ENCODE peak calls at places on chromosomes 12 and 14, in ten cellular contexts. One of them, this sample, is unnamed.
A peak's percentile ranks its signal among the peaks of the same experiment; 100 is the strongest.

GRCh38 chr14:102155150-102155549 is 15.5 kb downstream of the WDR20 start:
- DNase-seq in breast epithelium: no peak
- DNase-seq in AG04450: no peak
- DNase-seq in choroid plexus epithelial cell: peak; percentile 55
- DNase-seq in psoas muscle: no peak
- DNase-seq in MM.1S: no peak
- DNase-seq in astrocyte of the cerebellum: peak; percentile 11
- DNase-seq in hepatocyte: peak; percentile 68
- DNase-seq in A549: no peak
- DNase-seq in CD8-positive, alpha-beta T cell: no peak
- DNase-seq in this sample: no peak

GRCh38 chr14:23539209-23539866 is 12.2 kb downstream of the ZFHX2 start:
- DNase-seq in breast epithelium: no peak
- DNase-seq in AG04450: no peak
- DNase-seq in choroid plexus epithelial cell: peak; percentile 63
- DNase-seq in psoas muscle: no peak
- DNase-seq in MM.1S: peak; percentile 15
- DNase-seq in astrocyte of the cerebellum: no peak
- DNase-seq in hepatocyte: peak; percentile 63
- DNase-seq in A549: peak; percentile 45
- DNase-seq in CD8-positive, alpha-beta T cell: no peak
- DNase-seq in this sample: peak; percentile 49

GRCh38 chr14:59085207-59085739 is 103.2 kb upstream of the DAAM1 start:
- DNase-seq in breast epithelium: no peak
- DNase-seq in AG04450: no peak
- DNase-seq in choroid plexus epithelial cell: no peak
- DNase-seq in psoas muscle: no peak
- DNase-seq in MM.1S: no peak
- DNase-seq in astrocyte of the cerebellum: no peak
- DNase-seq in hepatocyte: no peak
- DNase-seq in A549: no peak
- DNase-seq in CD8-positive, alpha-beta T cell: no peak
- DNase-seq in this sample: no peak

GRCh38 chr14:88507208-88507607 is 47.6 kb downstream of the PTPN21 start:
- DNase-seq in breast epithelium: no peak
- DNase-seq in AG04450: no peak
- DNase-seq in choroid plexus epithelial cell: no peak
- DNase-seq in psoas muscle: no peak
- DNase-seq in MM.1S: no peak
- DNase-seq in astrocyte of the cerebellum: no peak
- DNase-seq in hepatocyte: no peak
- DNase-seq in A549: no peak
- DNase-seq in CD8-positive, alpha-beta T cell: no peak
- DNase-seq in this sample: no peak

GRCh38 chr12:131057722-131058515 is 104.2 kb downstream of the ADGRD1 start:
- DNase-seq in breast epithelium: no peak
- DNase-seq in AG04450: no peak
- DNase-seq in choroid plexus epithelial cell: no peak
- DNase-seq in psoas muscle: peak; percentile 35
- DNase-seq in MM.1S: no peak
- DNase-seq in astrocyte of the cerebellum: no peak
- DNase-seq in hepatocyte: no peak
- DNase-seq in A549: no peak
- DNase-seq in CD8-positive, alpha-beta T cell: no peak
- DNase-seq in this sample: no peak

GRCh38 chr12:87152084-87152483 is 877.1 kb downstream of the C12orf50 start:
- DNase-seq in breast epithelium: no peak
- DNase-seq in AG04450: no peak
- DNase-seq in choroid plexus epithelial cell: no peak
- DNase-seq in psoas muscle: no peak
- DNase-seq in MM.1S: no peak
- DNase-seq in astrocyte of the cerebellum: no peak
- DNase-seq in hepatocyte: no peak
- DNase-seq in A549: no peak
- DNase-seq in CD8-positive, alpha-beta T cell: no peak
- DNase-seq in this sample: no peak

GRCh38 chr12:98325003-98325402 is 190.4 kb upstream of the TMPO start:
- DNase-seq in breast epithelium: no peak
- DNase-seq in AG04450: no peak
- DNase-seq in choroid plexus epithelial cell: no peak
- DNase-seq in psoas muscle: no peak
- DNase-seq in MM.1S: no peak
- DNase-seq in astrocyte of the cerebellum: no peak
- DNase-seq in hepatocyte: no peak
- DNase-seq in A549: no peak
- DNase-seq in CD8-positive, alpha-beta T cell: no peak
- DNase-seq in this sample: no peak

GRCh38 chr12:57610553-57611115 is 601 bp upstream of the ARHGEF25 start:
- DNase-seq in breast epithelium: peak; percentile 44
- DNase-seq in AG04450: no peak
- DNase-seq in choroid plexus epithelial cell: no peak
- DNase-seq in psoas muscle: peak; percentile 62
- DNase-seq in MM.1S: no peak
- DNase-seq in astrocyte of the cerebellum: no peak
- DNase-seq in hepatocyte: no peak
- DNase-seq in A549: no peak
- DNase-seq in CD8-positive, alpha-beta T cell: no peak
- DNase-seq in this sample: no peak

GRCh38 chr14:63745858-63746425 is 18.1 kb upstream of the SGPP1 start:
- DNase-seq in breast epithelium: no peak
- DNase-seq in AG04450: no peak
- DNase-seq in choroid plexus epithelial cell: no peak
- DNase-seq in psoas muscle: no peak
- DNase-seq in MM.1S: peak; percentile 27
- DNase-seq in astrocyte of the cerebellum: no peak
- DNase-seq in hepatocyte: no peak
- DNase-seq in A549: no peak
- DNase-seq in CD8-positive, alpha-beta T cell: no peak
- DNase-seq in this sample: peak; percentile 79

GRCh38 chr12:70052476-70052875 is 190.8 kb upstream of the CNOT2 start:
- DNase-seq in breast epithelium: no peak
- DNase-seq in AG04450: no peak
- DNase-seq in choroid plexus epithelial cell: no peak
- DNase-seq in psoas muscle: no peak
- DNase-seq in MM.1S: no peak
- DNase-seq in astrocyte of the cerebellum: no peak
- DNase-seq in hepatocyte: no peak
- DNase-seq in A549: no peak
- DNase-seq in CD8-positive, alpha-beta T cell: no peak
- DNase-seq in this sample: no peak

GRCh38 chr14:54570651-54571415 is 3.9 kb downstream of the SAMD4A start:
- DNase-seq in breast epithelium: no peak
- DNase-seq in AG04450: peak; percentile 74
- DNase-seq in choroid plexus epithelial cell: peak; percentile 87
- DNase-seq in psoas muscle: no peak
- DNase-seq in MM.1S: no peak
- DNase-seq in astrocyte of the cerebellum: peak; percentile 40
- DNase-seq in hepatocyte: no peak
- DNase-seq in A549: peak; percentile 36
- DNase-seq in CD8-positive, alpha-beta T cell: no peak
- DNase-seq in this sample: no peak
- H3K4me3 ChIP-seq in breast epithelium: peak overlapping the region; percentile 2
- H3K4me3 ChIP-seq in AG04450: peak overlapping the region; percentile 80
- H3K4me3 ChIP-seq in choroid plexus epithelial cell: no peak overlapping the region
- H3K4me3 ChIP-seq in psoas muscle: peak overlapping the region; percentile 5
- H3K4me3 ChIP-seq in MM.1S: no peak overlapping the region
- H3K4me3 ChIP-seq in astrocyte of the cerebellum: peak overlapping the region; percentile 12
- H3K4me3 ChIP-seq in hepatocyte: no peak overlapping the region
- H3K4me3 ChIP-seq in A549: no peak overlapping the region
- H3K4me3 ChIP-seq in CD8-positive, alpha-beta T cell: no peak overlapping the region
- H3K4me3 ChIP-seq in this sample: no peak overlapping the region

DNA sequence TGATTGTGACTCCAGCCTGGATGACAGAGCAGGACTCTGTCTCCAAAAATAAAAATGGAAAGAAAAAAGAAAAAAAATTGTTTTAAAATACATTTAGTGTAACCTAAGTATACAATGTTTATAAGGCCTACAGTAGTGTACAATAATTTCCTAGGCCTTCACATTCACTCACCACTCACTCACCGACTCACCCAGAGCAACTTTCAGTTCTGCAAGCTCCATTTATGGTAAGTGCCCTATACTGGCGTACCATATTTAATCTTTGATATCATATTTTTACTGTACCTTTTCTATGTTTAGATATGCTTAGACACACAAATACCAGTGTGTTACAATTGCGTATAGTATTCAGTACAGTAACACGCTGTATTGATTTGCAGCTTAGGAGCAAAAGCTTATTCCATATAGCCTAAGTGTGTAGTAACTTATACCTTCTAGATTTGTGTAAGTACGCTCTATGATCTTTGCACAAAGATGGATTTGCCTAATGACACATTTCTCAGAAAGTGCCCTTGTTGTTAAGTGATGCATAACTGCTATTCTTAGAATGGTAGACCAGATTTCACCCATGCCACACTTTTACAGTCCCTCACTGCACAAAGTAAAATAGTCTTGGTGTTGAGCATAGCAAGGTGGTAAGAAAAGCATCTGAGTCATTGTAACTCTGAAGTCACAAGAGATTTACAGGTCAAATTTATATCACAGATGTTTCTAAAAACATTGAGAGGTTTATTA is 151.9 kb downstream of the LRRK2 start:
- DNase-seq in breast epithelium: no peak
- DNase-seq in AG04450: no peak
- DNase-seq in choroid plexus epithelial cell: no peak
- DNase-seq in psoas muscle: no peak
- DNase-seq in MM.1S: no peak
- DNase-seq in astrocyte of the cerebellum: no peak
- DNase-seq in hepatocyte: no peak
- DNase-seq in A549: no peak
- DNase-seq in CD8-positive, alpha-beta T cell: no peak
- DNase-seq in this sample: peak; percentile 27
- H3K4me3 ChIP-seq in breast epithelium: no peak overlapping the region
- H3K4me3 ChIP-seq in AG04450: no peak overlapping the region
- H3K4me3 ChIP-seq in choroid plexus epithelial cell: no peak overlapping the region
- H3K4me3 ChIP-seq in psoas muscle: no peak overlapping the region
- H3K4me3 ChIP-seq in MM.1S: no peak overlapping the region
- H3K4me3 ChIP-seq in astrocyte of the cerebellum: no peak overlapping the region
- H3K4me3 ChIP-seq in hepatocyte: no peak overlapping the region
- H3K4me3 ChIP-seq in A549: no peak overlapping the region
- H3K4me3 ChIP-seq in CD8-positive, alpha-beta T cell: no peak overlapping the region
- H3K4me3 ChIP-seq in this sample: no peak overlapping the region

DNA sequence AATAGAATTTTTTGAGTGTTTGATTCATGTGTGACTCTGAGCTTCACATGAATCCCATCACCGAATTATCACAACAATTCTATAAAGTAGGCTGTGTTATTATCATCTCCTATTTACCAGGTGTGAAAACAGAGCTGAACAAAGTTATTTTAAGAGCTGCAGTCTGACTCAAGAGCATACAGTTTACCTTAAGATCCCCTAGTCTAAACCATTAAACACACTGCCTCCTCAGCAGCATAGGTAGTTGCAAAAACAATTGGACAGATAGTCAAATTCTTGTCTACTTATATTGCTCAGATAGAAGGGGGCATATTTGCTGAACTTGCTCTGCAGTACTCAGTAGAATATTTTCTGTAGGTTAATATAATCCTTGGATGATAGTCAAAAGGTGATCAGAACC is 219.8 kb upstream of the ATP2B1 start:
- DNase-seq in breast epithelium: no peak
- DNase-seq in AG04450: no peak
- DNase-seq in choroid plexus epithelial cell: no peak
- DNase-seq in psoas muscle: no peak
- DNase-seq in MM.1S: no peak
- DNase-seq in astrocyte of the cerebellum: no peak
- DNase-seq in hepatocyte: no peak
- DNase-seq in A549: no peak
- DNase-seq in CD8-positive, alpha-beta T cell: no peak
- DNase-seq in this sample: peak; percentile 57
- H3K4me3 ChIP-seq in breast epithelium: no peak overlapping the region
- H3K4me3 ChIP-seq in AG04450: no peak overlapping the region
- H3K4me3 ChIP-seq in choroid plexus epithelial cell: no peak overlapping the region
- H3K4me3 ChIP-seq in psoas muscle: no peak overlapping the region
- H3K4me3 ChIP-seq in MM.1S: no peak overlapping the region
- H3K4me3 ChIP-seq in astrocyte of the cerebellum: no peak overlapping the region
- H3K4me3 ChIP-seq in hepatocyte: no peak overlapping the region
- H3K4me3 ChIP-seq in A549: no peak overlapping the region
- H3K4me3 ChIP-seq in CD8-positive, alpha-beta T cell: no peak overlapping the region
- H3K4me3 ChIP-seq in this sample: peak overlapping the region; percentile 77

GRCh38 chr14:55309154-55309553 is 37.9 kb downstream of the FBXO34 start:
- DNase-seq in breast epithelium: no peak
- DNase-seq in AG04450: no peak
- DNase-seq in choroid plexus epithelial cell: no peak
- DNase-seq in psoas muscle: no peak
- DNase-seq in MM.1S: no peak
- DNase-seq in astrocyte of the cerebellum: no peak
- DNase-seq in hepatocyte: no peak
- DNase-seq in A549: no peak
- DNase-seq in CD8-positive, alpha-beta T cell: no peak
- DNase-seq in this sample: no peak
- H3K4me3 ChIP-seq in breast epithelium: no peak overlapping the region
- H3K4me3 ChIP-seq in AG04450: no peak overlapping the region
- H3K4me3 ChIP-seq in choroid plexus epithelial cell: no peak overlapping the region
- H3K4me3 ChIP-seq in psoas muscle: no peak overlapping the region
- H3K4me3 ChIP-seq in MM.1S: no peak overlapping the region
- H3K4me3 ChIP-seq in astrocyte of the cerebellum: no peak overlapping the region
- H3K4me3 ChIP-seq in hepatocyte: no peak overlapping the region
- H3K4me3 ChIP-seq in A549: no peak overlapping the region
- H3K4me3 ChIP-seq in CD8-positive, alpha-beta T cell: no peak overlapping the region
- H3K4me3 ChIP-seq in this sample: no peak overlapping the region